ENCODE peak calls at places on chromosomes 2 and 18, in four cellular contexts. K is adrenal gland, P is brain microvascular endothelial cell, Q is colonic mucosa. R is an unnamed sample.

GRCh38 chr2:131034122-131035051 is 58.9 kb downstream of the FAM168B start:
- DNase-seq in K (no peak), P (no peak), Q (peak), R (no peak)

GRCh38 chr2:102258025-102258385 is 53.4 kb upstream of the IL1RL1 start:
- DNase-seq in K (no peak), P (no peak), Q (no peak), R (no peak)

GRCh38 chr2:30488012-30488659 is 41.1 kb downstream of the LCLAT1 start:
- DNase-seq in K (no peak), P (no peak), Q (no peak), R (no peak)

GRCh38 chr18:59325965-59326364 is 7.5 kb upstream of the CPLX4 start:
- DNase-seq in K (no peak), P (no peak), Q (no peak), R (no peak)

GRCh38 chr2:202815548-202816420 is 55.8 kb downstream of the ICA1L start:
- DNase-seq in K (no peak), P (peak), Q (no peak), R (no peak)

GRCh38 chr2:233209117-233209977 is 42.1 kb upstream of the ATG16L1 start:
- DNase-seq in K (no peak), P (no peak), Q (no peak), R (no peak)

GRCh38 chr18:5890261-5890605 is 5.1 kb downstream of the TMEM200C start:
- DNase-seq in K (peak), P (no peak), Q (no peak), R (no peak)

GRCh38 chr2:163405298-163405697 is 330.5 kb downstream of the FIGN start:
- DNase-seq in K (no peak), P (no peak), Q (no peak), R (no peak)

GRCh38 chr2:216601632-216602409 is 31.4 kb upstream of the IGFBP2 start:
- DNase-seq in K (no peak), P (no peak), Q (no peak), R (no peak)

GRCh38 chr2:127463155-127463991 is 45.1 kb downstream of the PROC start:
- DNase-seq in K (no peak), P (no peak), Q (no peak), R (no peak)

GRCh38 chr2:10909050-10909995 is 2.4 kb upstream of the KCNF1 start:
- DNase-seq in K (no peak), P (no peak), Q (no peak), R (no peak)

GRCh38 chr2:437772-438393 is 150.0 kb upstream of the ALKAL2 start:
- DNase-seq in K (no peak), P (no peak), Q (peak), R (no peak)

GRCh38 chr2:181575024-181575649 is 81.8 kb downstream of the CERKL start:
- DNase-seq in K (no peak), P (no peak), Q (no peak), R (no peak)

GRCh38 chr18:74689251-74689650 is 91.6 kb downstream of the ZNF407 start:
- DNase-seq in K (no peak), P (peak), Q (no peak), R (no peak)

GRCh38 chr2:16666453-16666801 is 793 bp upstream of the CYRIA start:
- DNase-seq in K (no peak), P (peak), Q (no peak), R (peak)

DNA sequence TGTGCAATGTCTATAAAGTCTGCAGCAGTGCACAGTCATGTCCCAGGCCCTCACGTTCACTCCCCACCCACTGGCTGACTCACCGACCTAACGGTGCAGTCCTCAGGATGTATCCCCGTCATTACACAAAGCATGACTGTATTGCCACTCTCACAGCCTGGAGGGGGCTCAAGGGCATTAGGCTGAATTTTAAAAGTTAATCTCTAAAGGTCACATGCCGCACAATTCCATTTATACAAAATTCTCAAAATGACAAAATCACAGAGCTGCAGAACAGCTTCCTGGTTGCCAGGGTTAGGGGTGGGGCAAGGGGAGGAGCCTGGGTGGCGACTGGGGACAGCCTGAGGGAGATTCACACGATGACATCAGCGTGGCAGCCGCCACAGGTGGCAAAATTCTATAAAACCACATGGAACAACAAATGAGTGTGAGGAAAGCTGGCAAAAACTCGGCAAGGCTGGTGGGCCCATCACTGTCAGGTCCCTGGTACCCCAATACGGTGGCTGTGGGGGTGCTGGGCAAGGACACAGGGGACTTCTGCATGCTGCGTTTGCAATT is 97.6 kb downstream of the NDUFA10 start:
- DNase-seq in K (peak), P (peak), Q (peak), R (peak)
- H3K4me3 ChIP-seq in K (no peak), P (peak), Q (no peak), R (no peak)

GRCh38 chr2:174328309-174329156 is 6.2 kb upstream of the SP9 start:
- DNase-seq in K (no peak), P (no peak), Q (no peak), R (no peak)
- H3K4me3 ChIP-seq in K (no peak), P (no peak), Q (no peak), R (no peak)

GRCh38 chr2:109591236-109591635 is 22.5 kb downstream of the SEPTIN10 start:
- DNase-seq in K (no peak), P (no peak), Q (no peak), R (no peak)

GRCh38 chr2:109597283-109597682 is 16.5 kb downstream of the SEPTIN10 start:
- DNase-seq in K (no peak), P (no peak), Q (no peak), R (no peak)

GRCh38 chr2:109592905-109593304 is 20.9 kb downstream of the SEPTIN10 start:
- DNase-seq in K (no peak), P (no peak), Q (no peak), R (no peak)

GRCh38 chr2:109594246-109594900 is 19.4 kb downstream of the SEPTIN10 start:
- DNase-seq in K (no peak), P (no peak), Q (no peak), R (no peak)

DNA sequence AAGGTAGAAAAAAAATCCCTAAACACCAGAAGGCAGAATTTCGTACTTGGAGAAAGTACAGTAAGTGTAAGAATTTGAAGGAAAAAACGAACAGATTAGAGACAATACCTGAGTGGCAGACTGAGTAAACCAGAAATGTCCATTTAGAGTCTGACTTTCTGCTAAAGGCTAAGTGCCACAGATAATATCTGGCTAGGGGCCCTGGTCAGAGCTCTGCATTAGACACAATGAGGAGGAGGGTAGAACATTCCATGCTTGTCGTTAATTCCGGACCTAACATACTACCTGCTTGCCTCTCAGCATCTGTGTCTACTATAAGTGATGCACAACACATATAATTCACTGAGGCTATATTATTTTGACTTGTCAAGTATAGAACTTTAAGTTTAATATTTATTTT is 18.1 kb downstream of the SEPTIN10 start:
- DNase-seq in K (no peak), P (no peak), Q (no peak), R (no peak)
- H3K4me3 ChIP-seq in K (no peak), P (no peak), Q (no peak), R (no peak)

GRCh38 chr2:162072181-162072702 is 1.8 kb downstream of the DPP4 start:
- DNase-seq in K (no peak), P (peak), Q (no peak), R (no peak)

GRCh38 chr2:162074937-162075688 is 1.1 kb upstream of the DPP4 start:
- DNase-seq in K (no peak), P (no peak), Q (no peak), R (no peak)

GRCh38 chr2:162074579-162074922 is 536 bp upstream of the DPP4 start:
- DNase-seq in K (no peak), P (no peak), Q (no peak), R (no peak)

GRCh38 chr2:162073776-162074578 is at the start of gene DPP4:
- DNase-seq in K (peak), P (no peak), Q (peak), R (peak)

DNA sequence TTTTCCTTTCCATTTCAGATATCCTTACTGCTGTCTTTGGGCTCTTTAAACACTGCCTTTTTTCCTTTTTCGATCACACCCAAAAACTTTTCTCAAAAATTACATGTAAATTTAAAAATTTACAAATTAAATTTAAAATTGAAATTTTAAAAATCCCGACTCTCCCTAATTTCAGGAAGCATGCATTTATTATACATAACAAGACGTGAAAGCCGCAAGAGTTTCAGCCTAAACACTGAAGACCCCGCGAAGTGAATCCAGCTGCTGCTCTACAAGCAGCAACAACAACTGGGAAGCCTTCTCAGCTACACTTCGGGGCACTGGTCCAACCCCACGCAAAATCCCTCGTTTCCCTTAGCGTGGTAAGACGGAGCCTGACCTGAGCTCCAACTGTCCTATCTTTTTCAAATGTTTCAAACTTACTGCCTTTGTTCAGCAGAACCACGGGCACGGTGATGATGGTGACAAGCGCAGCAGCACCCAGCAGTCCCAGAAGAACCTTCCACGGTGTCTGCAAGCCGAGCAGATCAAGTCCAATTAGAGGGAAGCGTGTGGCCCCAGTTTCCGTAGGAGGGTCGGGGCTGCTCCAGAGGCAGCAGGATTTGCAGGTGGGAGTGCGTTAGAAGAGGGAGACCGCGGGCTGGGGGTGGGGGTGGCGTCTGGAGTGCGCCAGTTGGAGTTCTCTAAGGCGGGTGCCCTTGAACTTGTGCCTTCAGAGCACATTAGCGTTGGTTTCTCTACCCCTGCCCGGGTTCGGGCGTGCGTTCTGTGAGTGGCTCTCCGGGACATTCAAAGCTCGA is 839 bp downstream of the DPP4 start:
- DNase-seq in K (no peak), P (no peak), Q (peak), R (peak)
- H3K4me3 ChIP-seq in K (no peak), P (peak), Q (peak), R (peak)

DNA sequence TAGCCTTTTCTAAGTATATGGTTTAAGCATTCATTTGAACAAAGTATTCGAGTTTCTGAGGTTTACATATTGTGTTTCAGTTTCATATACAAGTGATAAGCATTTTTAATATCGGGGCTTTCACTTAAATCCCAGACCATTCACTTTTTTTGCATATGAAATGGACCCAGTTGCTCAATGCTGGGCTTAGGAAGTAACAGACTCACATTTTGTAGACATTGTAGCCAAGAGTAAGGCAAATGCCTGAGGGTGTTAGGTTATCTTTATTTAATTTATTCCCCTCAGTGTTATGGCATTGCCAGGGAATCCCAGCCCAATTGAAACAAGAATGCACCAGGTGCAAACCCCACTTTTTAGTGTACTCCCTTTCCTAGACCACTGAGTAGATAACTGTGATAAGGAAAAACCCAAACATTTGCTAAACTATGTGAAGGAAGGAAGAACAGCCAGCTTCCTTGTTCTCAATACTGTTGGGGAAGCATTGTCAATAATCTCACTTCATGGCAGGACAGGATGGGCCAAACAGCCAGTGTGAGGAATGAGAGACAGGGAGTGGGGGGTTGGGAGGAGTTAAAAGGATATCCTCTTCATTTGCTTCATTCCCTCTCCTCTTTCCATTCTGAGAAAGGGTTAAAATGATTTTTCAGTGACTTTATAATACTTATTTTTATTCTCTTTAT is 3.6 kb downstream of the CPO start:
- DNase-seq in K (no peak), P (no peak), Q (no peak), R (no peak)
- H3K4me3 ChIP-seq in K (no peak), P (no peak), Q (no peak), R (no peak)

DNA sequence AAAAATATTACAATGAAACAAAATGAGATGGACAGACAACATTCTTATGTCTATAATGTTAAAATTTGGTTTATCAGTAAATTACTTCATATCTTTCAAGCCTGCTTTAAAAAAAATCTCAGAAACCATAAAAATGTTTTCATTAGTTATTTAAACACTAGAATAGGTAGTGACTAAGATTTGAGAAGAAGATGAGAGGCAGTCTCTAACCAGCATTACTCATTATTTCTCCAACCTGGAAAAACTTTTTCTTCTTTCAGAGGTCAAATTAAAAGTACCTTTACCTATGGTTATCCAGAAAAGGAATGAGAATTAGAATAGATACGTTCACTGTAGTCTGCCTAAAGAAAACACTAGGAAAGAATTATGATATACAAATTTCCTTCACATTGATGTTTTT is 50.3 kb downstream of the IKZF2 start:
- DNase-seq in K (no peak), P (no peak), Q (no peak), R (no peak)
- H3K4me3 ChIP-seq in K (no peak), P (no peak), Q (no peak), R (no peak)

R was measured in right cardiac atrium.